ENCODE peak calls at places on chromosome 1, in eight cellular contexts. One of them, this sample, is unnamed. For H3K4me1, the result is how much of the 10 kb centered on the place peaks cover.

GRCh38 chr1:214475331-214475730 is 76.1 kb downstream of the PTPN14 start:
- DNase-seq in left ventricle myocardium inferior: no peak
- DNase-seq in psoas muscle: no peak
- DNase-seq in body of pancreas: no peak
- DNase-seq in neural progenitor cell: no peak
- DNase-seq in sigmoid colon: no peak
- DNase-seq in CD8-positive, alpha-beta memory T cell: no peak
- DNase-seq in IMR-90: no peak
- DNase-seq in this sample: no peak

GRCh38 chr1:150366416-150367296 is 2.7 kb downstream of the RPRD2 start:
- DNase-seq in left ventricle myocardium inferior: no peak
- DNase-seq in psoas muscle: no peak
- DNase-seq in body of pancreas: no peak
- DNase-seq in neural progenitor cell: no peak
- DNase-seq in sigmoid colon: no peak
- DNase-seq in CD8-positive, alpha-beta memory T cell: no peak
- DNase-seq in IMR-90: peak
- DNase-seq in this sample: peak

GRCh38 chr1:160376525-160377131 is 9.8 kb downstream of the NHLH1 start:
- DNase-seq in left ventricle myocardium inferior: no peak
- DNase-seq in psoas muscle: no peak
- DNase-seq in body of pancreas: peak
- DNase-seq in neural progenitor cell: peak
- DNase-seq in sigmoid colon: no peak
- DNase-seq in CD8-positive, alpha-beta memory T cell: peak
- DNase-seq in IMR-90: peak
- DNase-seq in this sample: peak

GRCh38 chr1:217230412-217230811 is 400.5 kb downstream of the GPATCH2 start:
- DNase-seq in left ventricle myocardium inferior: no peak
- DNase-seq in psoas muscle: no peak
- DNase-seq in body of pancreas: no peak
- DNase-seq in neural progenitor cell: no peak
- DNase-seq in sigmoid colon: no peak
- DNase-seq in CD8-positive, alpha-beta memory T cell: no peak
- DNase-seq in IMR-90: no peak
- DNase-seq in this sample: no peak

GRCh38 chr1:240658312-240658975 is 46.5 kb upstream of the GREM2 start:
- DNase-seq in left ventricle myocardium inferior: no peak
- DNase-seq in psoas muscle: no peak
- DNase-seq in body of pancreas: no peak
- DNase-seq in neural progenitor cell: no peak
- DNase-seq in sigmoid colon: no peak
- DNase-seq in CD8-positive, alpha-beta memory T cell: no peak
- DNase-seq in IMR-90: peak
- DNase-seq in this sample: no peak

GRCh38 chr1:206708058-206708457 is 23.4 kb downstream of the MAPKAPK2 start:
- DNase-seq in left ventricle myocardium inferior: no peak
- DNase-seq in psoas muscle: no peak
- DNase-seq in body of pancreas: no peak
- DNase-seq in neural progenitor cell: no peak
- DNase-seq in sigmoid colon: peak
- DNase-seq in CD8-positive, alpha-beta memory T cell: no peak
- DNase-seq in IMR-90: no peak
- DNase-seq in this sample: no peak

GRCh38 chr1:72623299-72623708 is 341.0 kb upstream of the NEGR1 start:
- DNase-seq in left ventricle myocardium inferior: no peak
- DNase-seq in psoas muscle: no peak
- DNase-seq in body of pancreas: no peak
- DNase-seq in neural progenitor cell: peak
- DNase-seq in sigmoid colon: no peak
- DNase-seq in CD8-positive, alpha-beta memory T cell: no peak
- DNase-seq in IMR-90: peak
- DNase-seq in this sample: peak

GRCh38 chr1:166999500-166999899 is 10.4 kb downstream of the MAEL start:
- DNase-seq in left ventricle myocardium inferior: no peak
- DNase-seq in psoas muscle: no peak
- DNase-seq in body of pancreas: no peak
- DNase-seq in neural progenitor cell: no peak
- DNase-seq in sigmoid colon: no peak
- DNase-seq in CD8-positive, alpha-beta memory T cell: no peak
- DNase-seq in IMR-90: no peak
- DNase-seq in this sample: no peak

GRCh38 chr1:154747841-154748766 is 122.0 kb downstream of the KCNN3 start:
- DNase-seq in left ventricle myocardium inferior: peak
- DNase-seq in psoas muscle: no peak
- DNase-seq in body of pancreas: peak
- DNase-seq in neural progenitor cell: peak
- DNase-seq in sigmoid colon: peak
- DNase-seq in CD8-positive, alpha-beta memory T cell: peak
- DNase-seq in IMR-90: no peak
- DNase-seq in this sample: no peak

GRCh38 chr1:179087665-179088064 is 5.8 kb downstream of the TOR3A start:
- DNase-seq in left ventricle myocardium inferior: no peak
- DNase-seq in psoas muscle: no peak
- DNase-seq in body of pancreas: peak
- DNase-seq in neural progenitor cell: peak
- DNase-seq in sigmoid colon: no peak
- DNase-seq in CD8-positive, alpha-beta memory T cell: no peak
- DNase-seq in IMR-90: no peak
- DNase-seq in this sample: no peak

GRCh38 chr1:52632732-52633290 is at the start of gene SHISAL2A:
- DNase-seq in left ventricle myocardium inferior: peak
- DNase-seq in psoas muscle: peak
- DNase-seq in body of pancreas: peak
- DNase-seq in neural progenitor cell: peak
- DNase-seq in sigmoid colon: no peak
- DNase-seq in CD8-positive, alpha-beta memory T cell: peak
- DNase-seq in IMR-90: no peak
- DNase-seq in this sample: no peak

GRCh38 chr1:9612162-9612845 is 23.6 kb downstream of the TMEM201 start:
- DNase-seq in left ventricle myocardium inferior: no peak
- DNase-seq in psoas muscle: no peak
- DNase-seq in body of pancreas: no peak
- DNase-seq in neural progenitor cell: no peak
- DNase-seq in sigmoid colon: no peak
- DNase-seq in CD8-positive, alpha-beta memory T cell: no peak
- DNase-seq in IMR-90: no peak
- DNase-seq in this sample: no peak

GRCh38 chr1:174916846-174917245 is 82.9 kb upstream of the CACYBP start:
- DNase-seq in left ventricle myocardium inferior: no peak
- DNase-seq in psoas muscle: no peak
- DNase-seq in body of pancreas: no peak
- DNase-seq in neural progenitor cell: no peak
- DNase-seq in sigmoid colon: no peak
- DNase-seq in CD8-positive, alpha-beta memory T cell: no peak
- DNase-seq in IMR-90: no peak
- DNase-seq in this sample: no peak

DNA sequence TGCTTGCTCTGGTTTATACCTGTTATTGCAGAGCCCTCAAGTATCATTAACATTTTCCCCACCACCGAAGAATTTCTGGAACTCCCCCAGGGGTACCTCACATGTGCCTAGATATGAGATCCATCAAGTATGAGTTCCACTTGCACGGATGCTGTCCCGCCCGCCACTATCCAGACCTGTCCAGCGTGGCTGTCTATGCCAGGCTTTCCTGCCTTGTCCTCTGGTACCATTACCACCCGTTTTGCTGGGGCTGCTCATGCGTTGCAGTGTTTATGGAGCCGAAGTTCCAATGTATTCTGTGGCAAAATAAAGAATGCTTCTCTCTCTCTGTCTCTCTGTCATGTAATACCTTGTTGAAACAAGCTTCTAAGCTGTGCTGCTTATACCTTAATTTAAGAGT is 543.5 kb upstream of the PTBP2 start:
- DNase-seq in left ventricle myocardium inferior: no peak
- DNase-seq in psoas muscle: no peak
- DNase-seq in body of pancreas: no peak
- DNase-seq in neural progenitor cell: no peak
- DNase-seq in sigmoid colon: no peak
- DNase-seq in CD8-positive, alpha-beta memory T cell: no peak
- DNase-seq in IMR-90: no peak
- DNase-seq in this sample: no peak
- H3K4me3 ChIP-seq in left ventricle myocardium inferior: no peak
- H3K4me3 ChIP-seq in psoas muscle: no peak
- H3K4me3 ChIP-seq in body of pancreas: no peak
- H3K4me3 ChIP-seq in neural progenitor cell: no peak
- H3K4me3 ChIP-seq in sigmoid colon: no peak
- H3K4me3 ChIP-seq in CD8-positive, alpha-beta memory T cell: no peak
- H3K4me3 ChIP-seq in IMR-90: no peak
- H3K4me3 ChIP-seq in this sample: no peak

GRCh38 chr1:203627819-203628184 is 1.2 kb downstream of the ATP2B4 start:
- DNase-seq in left ventricle myocardium inferior: peak
- DNase-seq in psoas muscle: no peak
- DNase-seq in body of pancreas: peak
- DNase-seq in neural progenitor cell: peak
- DNase-seq in sigmoid colon: peak
- DNase-seq in CD8-positive, alpha-beta memory T cell: peak
- DNase-seq in IMR-90: no peak
- DNase-seq in this sample: no peak
- H3K4me1 ChIP-seq in left ventricle myocardium inferior: half or more
- H3K4me1 ChIP-seq in psoas muscle: under half
- H3K4me1 ChIP-seq in body of pancreas: half or more
- H3K4me1 ChIP-seq in neural progenitor cell: under half
- H3K4me1 ChIP-seq in sigmoid colon: half or more
- H3K4me1 ChIP-seq in CD8-positive, alpha-beta memory T cell: under half
- H3K4me1 ChIP-seq in IMR-90: under half
- H3K4me1 ChIP-seq in this sample: half or more

DNA sequence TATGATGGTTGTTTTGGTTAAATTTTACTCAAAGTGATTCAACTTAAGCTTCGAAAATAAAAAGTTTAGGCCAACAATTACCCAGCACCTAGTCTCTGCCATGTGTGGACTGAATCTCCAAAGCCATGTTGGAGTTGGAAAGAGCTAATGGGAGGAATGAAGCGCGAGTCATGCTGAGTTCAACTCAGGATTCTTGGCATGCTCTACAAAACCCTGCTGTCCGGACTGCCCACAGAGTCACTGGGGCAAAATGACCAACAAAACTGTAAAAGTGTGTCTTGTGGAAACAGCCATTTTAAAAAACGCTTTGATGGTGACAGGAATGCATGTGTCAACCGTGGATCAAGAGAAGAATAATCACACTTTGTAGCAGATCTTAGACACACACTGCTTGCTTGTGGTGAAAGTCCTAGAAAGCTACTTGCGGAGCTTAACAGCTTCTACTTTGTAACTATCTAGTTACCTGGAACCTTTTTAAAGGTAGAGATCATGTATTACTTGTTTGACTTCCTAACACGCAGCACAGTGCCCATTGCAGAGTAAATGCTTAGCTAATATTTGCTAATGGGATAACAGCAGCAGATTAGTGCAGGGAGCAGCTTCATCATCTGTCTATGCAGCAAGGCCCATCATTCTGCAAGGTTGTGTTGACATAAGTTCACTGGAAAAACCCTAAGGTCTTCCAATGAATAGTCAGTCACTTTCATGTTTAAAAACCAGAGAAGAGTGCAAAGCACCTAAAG is 7.0 kb upstream of the GBP6 start:
- DNase-seq in left ventricle myocardium inferior: no peak
- DNase-seq in psoas muscle: no peak
- DNase-seq in body of pancreas: no peak
- DNase-seq in neural progenitor cell: no peak
- DNase-seq in sigmoid colon: no peak
- DNase-seq in CD8-positive, alpha-beta memory T cell: no peak
- DNase-seq in IMR-90: peak
- DNase-seq in this sample: no peak
- H3K4me3 ChIP-seq in left ventricle myocardium inferior: no peak
- H3K4me3 ChIP-seq in psoas muscle: no peak
- H3K4me3 ChIP-seq in body of pancreas: no peak
- H3K4me3 ChIP-seq in neural progenitor cell: no peak
- H3K4me3 ChIP-seq in sigmoid colon: no peak
- H3K4me3 ChIP-seq in CD8-positive, alpha-beta memory T cell: no peak
- H3K4me3 ChIP-seq in IMR-90: no peak
- H3K4me3 ChIP-seq in this sample: no peak

DNA sequence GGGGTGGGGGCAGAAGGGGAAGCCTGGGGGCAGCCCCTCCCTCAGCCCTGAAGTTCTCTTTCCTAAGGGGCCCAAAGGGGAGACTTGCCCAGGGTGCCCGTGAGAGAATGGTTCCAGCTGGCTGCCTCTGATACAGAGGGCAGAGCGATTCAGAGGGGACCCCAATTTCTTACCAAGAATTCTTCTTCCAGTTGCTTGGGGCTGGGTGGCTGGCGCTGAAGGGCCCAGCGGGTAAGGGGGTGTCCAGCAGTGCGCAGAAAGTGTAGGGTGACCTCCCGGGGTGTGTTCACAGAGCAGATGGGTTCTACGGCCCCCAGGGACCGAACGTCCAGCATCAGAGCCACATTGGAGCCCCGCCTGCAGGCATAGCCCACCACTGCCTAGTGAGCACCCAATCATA is 2.5 kb downstream of the PTPN7 start:
- DNase-seq in left ventricle myocardium inferior: no peak
- DNase-seq in psoas muscle: no peak
- DNase-seq in body of pancreas: no peak
- DNase-seq in neural progenitor cell: no peak
- DNase-seq in sigmoid colon: no peak
- DNase-seq in CD8-positive, alpha-beta memory T cell: no peak
- DNase-seq in IMR-90: no peak
- DNase-seq in this sample: no peak
- H3K4me1 ChIP-seq in left ventricle myocardium inferior: under half
- H3K4me1 ChIP-seq in psoas muscle: under half
- H3K4me1 ChIP-seq in body of pancreas: under half
- H3K4me1 ChIP-seq in neural progenitor cell: under half
- H3K4me1 ChIP-seq in sigmoid colon: under half
- H3K4me1 ChIP-seq in CD8-positive, alpha-beta memory T cell: half or more
- H3K4me1 ChIP-seq in IMR-90: under half
- H3K4me1 ChIP-seq in this sample: under half

This sample was measured in SJSA1.